ENCODE peak calls at places on chromosomes 7 and 10, in six cellular contexts. U is IMR-90, D is mesendoderm, T is H1, F is trophoblast cell, I is mesenchymal stem cell. C is an unnamed sample.

GRCh38 chr10:80529604-80530003 is 8.1 kb upstream of the SH2D4B start:
- DNase-seq in T (no peak), D (no peak), F (no peak), I (peak; percentile 53), U (peak; percentile 22), C (no peak)

GRCh38 chr7:129203050-129203741 is 14.8 kb downstream of the SMO start:
- DNase-seq in I (no peak), U (no peak), T (no peak), F (no peak), D (no peak), C (no peak)

GRCh38 chr7:24722386-24723177 is 34.7 kb downstream of the GSDME start:
- DNase-seq in I (peak; percentile 47), U (no peak), F (peak; percentile 9), T (peak; percentile 54), D (peak; percentile 78), C (peak; percentile 29)

GRCh38 chr7:452230-452751 is 67.4 kb downstream of the PDGFA start:
- DNase-seq in D (peak; percentile 49), F (no peak), I (peak; percentile 83), T (peak; percentile 73), U (peak; percentile 49), C (no peak)

GRCh38 chr10:70987396-70988130 is 99.2 kb upstream of the PCBD1 start:
- DNase-seq in T (no peak), D (no peak), U (no peak), I (no peak), F (no peak), C (no peak)

GRCh38 chr10:100928039-100928438 is 15.3 kb downstream of the SLF2 start:
- DNase-seq in F (no peak), D (peak; percentile 12), I (no peak), U (no peak), T (no peak), C (no peak)

GRCh38 chr7:157464111-157464970 is 127.5 kb downstream of the DNAJB6 start:
- DNase-seq in F (no peak), I (no peak), D (no peak), U (no peak), T (peak; percentile 45), C (no peak)

GRCh38 chr10:61897671-61898434 is 3.6 kb upstream of the ARID5B start:
- DNase-seq in D (peak; percentile 67), F (peak; percentile 50), T (no peak), I (peak; percentile 74), U (peak; percentile 38), C (no peak)

GRCh38 chr10:119289227-119289925 is 82.0 kb downstream of the GRK5 start:
- DNase-seq in F (no peak), T (no peak), D (no peak), U (no peak), I (no peak), C (no peak)

GRCh38 chr10:43808136-43808535 is 159.5 kb upstream of the ZNF32 start:
- DNase-seq in T (no peak), D (no peak), F (no peak), U (peak; percentile 14), I (no peak), C (no peak)

GRCh38 chr10:29163746-29164145 is 125.1 kb upstream of the LYZL1 start:
- DNase-seq in F (peak; percentile 81), T (no peak), U (peak; percentile 78), I (peak; percentile 79), D (no peak), C (no peak)

GRCh38 chr10:22552888-22553378 is 161.4 kb downstream of the PIP4K2A start:
- DNase-seq in U (peak; percentile 18), T (no peak), F (no peak), D (no peak), I (peak; percentile 44), C (no peak)

DNA sequence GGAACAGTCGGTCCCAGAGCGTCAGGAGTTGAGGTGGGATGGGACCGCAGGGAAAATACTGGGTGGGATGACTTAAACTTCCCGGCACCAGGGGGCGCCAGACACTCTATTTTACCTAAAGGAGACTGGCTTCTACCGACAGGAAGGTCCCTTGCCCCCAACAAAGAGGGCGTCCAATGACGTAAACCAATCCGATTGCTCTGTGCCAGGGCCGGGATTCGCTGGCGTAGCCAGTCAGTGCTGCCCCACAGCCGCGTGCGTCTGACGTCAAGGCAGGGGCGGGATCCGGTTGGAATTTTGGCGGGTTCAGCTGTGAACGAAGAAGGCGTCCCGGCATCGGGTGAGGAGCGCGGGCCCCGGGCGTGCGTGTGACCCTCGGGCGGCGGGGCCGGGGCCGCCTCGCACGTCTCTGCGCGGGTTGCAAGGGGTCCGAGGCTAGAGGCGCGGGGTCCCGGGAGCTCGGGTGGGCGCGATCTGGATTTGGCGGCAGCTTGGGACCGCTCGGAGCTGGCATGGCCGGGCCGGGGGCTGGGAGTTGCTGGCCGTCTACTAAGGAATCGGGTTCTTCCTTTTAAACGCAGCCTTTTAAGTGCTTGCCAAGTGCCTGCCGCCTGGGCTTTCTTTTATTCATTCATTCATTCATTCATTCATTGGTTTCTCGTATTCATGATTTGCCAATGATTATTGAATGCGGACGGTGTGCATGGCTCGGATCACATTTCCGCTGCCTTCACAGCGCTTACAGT is at the start of gene MCM10:
- DNase-seq in T (peak; percentile 99), I (peak; percentile 99), F (peak; percentile 100), U (peak; percentile 100), D (peak; percentile 100), C (peak; percentile 98)
- H2BK120ac ChIP-seq in T (peak within 1 kb of the TSS; percentile 93), I (no peak within 1 kb of the TSS), F (peak within 1 kb of the TSS; percentile 59), U (peak within 1 kb of the TSS; percentile 89), D (peak within 1 kb of the TSS; percentile 65), C (no peak within 1 kb of the TSS)

DNA sequence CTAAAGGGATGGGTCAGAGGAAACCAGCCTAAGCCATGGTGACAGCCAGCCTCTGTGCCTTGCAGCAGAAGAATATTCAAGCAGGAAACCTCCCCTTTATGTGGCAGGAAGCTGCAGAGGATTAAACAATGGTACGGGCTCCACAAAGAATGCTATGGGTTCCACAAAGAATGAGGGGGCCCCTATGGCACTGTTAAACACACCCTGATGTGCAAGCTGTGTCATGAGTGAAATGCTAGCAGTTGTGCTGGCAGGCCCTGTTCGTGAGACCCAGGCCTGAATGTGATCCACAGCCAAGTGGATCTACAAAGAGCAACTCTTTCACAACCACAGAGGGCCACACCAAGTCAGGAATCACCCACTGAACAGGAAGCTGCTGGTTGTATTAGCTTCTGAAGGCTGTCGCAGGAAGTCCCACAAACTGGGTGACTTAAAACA is 68.9 kb downstream of the MYOF start:
- DNase-seq in I (no peak), D (no peak), T (no peak), U (no peak), F (no peak), C (no peak)
- H3K36me3 ChIP-seq in I (peaks cover 89% of the 10 kb centered on the region), D (no peaks in the 10 kb centered on the region), T (no peaks in the 10 kb centered on the region), U (peaks cover 46% of the 10 kb centered on the region), F (peaks cover 19% of the 10 kb centered on the region), C (no peaks in the 10 kb centered on the region)

GRCh38 chr10:72272689-72273409 is 875 bp upstream of the DDIT4 start:
- DNase-seq in I (peak; percentile 99), F (peak; percentile 97), U (peak; percentile 97), D (peak; percentile 99), T (peak; percentile 86), C (peak; percentile 69)

GRCh38 chr10:72274730-72275350 is 1.1 kb downstream of the DDIT4 start:
- DNase-seq in U (peak; percentile 59), T (peak; percentile 89), F (no peak), D (peak; percentile 65), I (peak; percentile 66), C (no peak)

GRCh38 chr10:72274213-72274729 is 547 bp downstream of the DDIT4 start:
- DNase-seq in D (no peak), U (peak; percentile 13), F (no peak), I (no peak), T (no peak), C (no peak)

GRCh38 chr10:72275351-72276012 is 1.8 kb downstream of the DDIT4 start:
- DNase-seq in D (no peak), F (no peak), T (no peak), I (no peak), U (peak; percentile 34), C (no peak)

GRCh38 chr10:72273410-72274212 is at the start of gene DDIT4:
- DNase-seq in I (peak; percentile 99), D (peak; percentile 99), F (peak; percentile 97), U (peak; percentile 99), T (peak; percentile 98), C (peak; percentile 97)
- H3K18ac ChIP-seq in I (peak within 1 kb of the TSS; percentile 99), D (peak within 1 kb of the TSS; percentile 8), F (peak within 1 kb of the TSS; percentile 91), U (peak within 1 kb of the TSS; percentile 95), T (peak within 1 kb of the TSS; percentile 98), C (peak within 1 kb of the TSS; percentile 99)

GRCh38 chr7:141737836-141738591 is at the start of gene SSBP1:
- DNase-seq in D (peak; percentile 98), U (peak; percentile 96), I (peak; percentile 97), T (peak; percentile 89), F (peak; percentile 99), C (peak; percentile 87)
- H2BK120ac ChIP-seq in D (no peak within 1 kb of the TSS), U (peak within 1 kb of the TSS; percentile 48), I (peak within 1 kb of the TSS; percentile 67), T (no peak within 1 kb of the TSS), F (peak within 1 kb of the TSS; percentile 52), C (no peak within 1 kb of the TSS)

GRCh38 chr7:87426160-87426559 is 49.3 kb downstream of the ABCB4 start:
- DNase-seq in U (no peak), I (no peak), D (no peak), T (no peak), F (no peak), C (no peak)
- H3K36me3 ChIP-seq in U (no peaks in the 10 kb centered on the region), I (no peaks in the 10 kb centered on the region), D (no peaks in the 10 kb centered on the region), T (no peaks in the 10 kb centered on the region), F (no peaks in the 10 kb centered on the region), C (no peaks in the 10 kb centered on the region)

GRCh38 chr10:3785849-3786290 is 861 bp upstream of the KLF6 start:
- DNase-seq in T (peak; percentile 70), F (peak; percentile 69), D (peak; percentile 85), I (peak; percentile 71), U (peak; percentile 60), C (peak; percentile 35)
- H3K18ac ChIP-seq in T (peak overlapping the region; percentile 78), F (peak overlapping the region; percentile 91), D (peak overlapping the region; percentile 98), I (peak overlapping the region; percentile 97), U (peak overlapping the region; percentile 99), C (peak overlapping the region; percentile 97)

GRCh38 chr10:92594194-92594593 is 1.3 kb downstream of the KIF11 start:
- DNase-seq in I (no peak), T (no peak), F (no peak), U (no peak), D (no peak), C (no peak)

GRCh38 chr10:92591550-92592140 is 1.3 kb upstream of the KIF11 start:
- DNase-seq in I (peak; percentile 91), D (peak; percentile 94), T (peak; percentile 87), F (peak; percentile 87), U (peak; percentile 92), C (peak; percentile 67)

GRCh38 chr10:92593553-92594046 is 670 bp downstream of the KIF11 start:
- DNase-seq in F (no peak), U (no peak), I (no peak), T (no peak), D (no peak), C (no peak)

GRCh38 chr10:92590623-92591549 is 2.0 kb upstream of the KIF11 start:
- DNase-seq in T (peak; percentile 49), D (peak; percentile 91), U (peak; percentile 69), I (peak; percentile 82), F (peak; percentile 34), C (peak; percentile 26)

GRCh38 chr10:92592761-92593552 is at the start of gene KIF11:
- DNase-seq in I (peak; percentile 98), D (peak; percentile 98), U (peak; percentile 96), T (peak; percentile 97), F (peak; percentile 99), C (peak; percentile 92)
- H2BK120ac ChIP-seq in I (peak within 1 kb of the TSS; percentile 89), D (no peak within 1 kb of the TSS), U (peak within 1 kb of the TSS; percentile 47), T (no peak within 1 kb of the TSS), F (peak within 1 kb of the TSS; percentile 90), C (no peak within 1 kb of the TSS)